ENCODE peak calls at places on chromosomes 16 and 17, in four cellular contexts. I is left ventricle myocardium inferior; W is cardiac muscle cell; S is CD4-positive, alpha-beta T cell. Q is an unnamed sample.

GRCh38 chr17:57898487-57899311 is 48.9 kb upstream of the MRPS23 start:
- DNase-seq in I (peak; percentile 85), W (peak; percentile 38), S (no peak), Q (no peak)

GRCh38 chr16:1300664-1301476 is 8.6 kb upstream of the UBE2I start:
- DNase-seq in I (peak; percentile 66), W (peak; percentile 62), S (peak; percentile 53), Q (peak; percentile 93)

GRCh38 chr17:45345554-45346254 is 28.9 kb upstream of the MAP3K14 start:
- DNase-seq in I (no peak), W (peak; percentile 95), S (no peak), Q (no peak)

GRCh38 chr16:11356573-11357331 is 11.5 kb downstream of the RMI2 start:
- DNase-seq in I (peak; percentile 63), W (peak; percentile 72), S (peak; percentile 37), Q (peak; percentile 77)

GRCh38 chr16:2485811-2486507 is 11.0 kb downstream of the TBC1D24 start:
- DNase-seq in I (no peak), W (no peak), S (no peak), Q (no peak)

GRCh38 chr16:2968368-2968737 is 795 bp upstream of the PAQR4 start:
- DNase-seq in I (no peak), W (no peak), S (no peak), Q (no peak)

GRCh38 chr17:44315760-44316731 is 7.6 kb downstream of the RUNDC3A start:
- DNase-seq in I (no peak), W (no peak), S (no peak), Q (peak; percentile 23)

GRCh38 chr17:15398736-15399331 is 57.4 kb upstream of the TEKT3 start:
- DNase-seq in I (no peak), W (peak; percentile 26), S (no peak), Q (no peak)

GRCh38 chr17:82938486-82939212 is 98.8 kb upstream of the ZNF750 start:
- DNase-seq in I (peak; percentile 7), W (no peak), S (no peak), Q (no peak)

GRCh38 chr16:58963479-58963878 is 229.4 kb upstream of the GOT2 start:
- DNase-seq in I (no peak), W (no peak), S (no peak), Q (no peak)

GRCh38 chr16:18062713-18063112 is 273.8 kb downstream of the NPIPA8 start:
- DNase-seq in I (no peak), W (no peak), S (no peak), Q (no peak)

GRCh38 chr17:48998557-48999440 is 1.6 kb downstream of the IGF2BP1 start:
- DNase-seq in I (no peak), W (peak; percentile 67), S (no peak), Q (peak; percentile 53)

GRCh38 chr16:70342016-70342415 is 4.7 kb upstream of the DDX19A start:
- DNase-seq in I (no peak), W (no peak), S (no peak), Q (no peak)

GRCh38 chr16:62280556-62280955 is 244.3 kb upstream of the CDH8 start:
- DNase-seq in I (no peak), W (no peak), S (no peak), Q (no peak)

GRCh38 chr16:12178251-12178990 is 201.9 kb downstream of the SNX29 start:
- DNase-seq in I (peak; percentile 66), W (peak; percentile 77), S (no peak), Q (no peak)

GRCh38 chr17:9432867-9433495 is 142.6 kb downstream of the STX8 start:
- DNase-seq in I (no peak), W (no peak), S (no peak), Q (no peak)

GRCh38 chr16:85825326-85825725 is 25.8 kb downstream of the COX4I1 start:
- DNase-seq in I (no peak), W (no peak), S (no peak), Q (no peak)

GRCh38 chr16:85824161-85825135 is 25.0 kb downstream of the COX4I1 start:
- DNase-seq in I (no peak), W (no peak), S (no peak), Q (no peak)

GRCh38 chr16:85822145-85822544 is 22.6 kb downstream of the COX4I1 start:
- DNase-seq in I (no peak), W (no peak), S (no peak), Q (no peak)

GRCh38 chr16:85821441-85821901 is 22.0 kb downstream of the COX4I1 start:
- DNase-seq in I (peak; percentile 73), W (peak; percentile 83), S (peak; percentile 55), Q (peak; percentile 85)

GRCh38 chr16:85823328-85823920 is 23.9 kb downstream of the COX4I1 start:
- DNase-seq in I (no peak), W (no peak), S (no peak), Q (no peak)
- TF ChIP-seq CTCF in I (no peak), W (no peak), S (no peak), Q (no peak)

DNA sequence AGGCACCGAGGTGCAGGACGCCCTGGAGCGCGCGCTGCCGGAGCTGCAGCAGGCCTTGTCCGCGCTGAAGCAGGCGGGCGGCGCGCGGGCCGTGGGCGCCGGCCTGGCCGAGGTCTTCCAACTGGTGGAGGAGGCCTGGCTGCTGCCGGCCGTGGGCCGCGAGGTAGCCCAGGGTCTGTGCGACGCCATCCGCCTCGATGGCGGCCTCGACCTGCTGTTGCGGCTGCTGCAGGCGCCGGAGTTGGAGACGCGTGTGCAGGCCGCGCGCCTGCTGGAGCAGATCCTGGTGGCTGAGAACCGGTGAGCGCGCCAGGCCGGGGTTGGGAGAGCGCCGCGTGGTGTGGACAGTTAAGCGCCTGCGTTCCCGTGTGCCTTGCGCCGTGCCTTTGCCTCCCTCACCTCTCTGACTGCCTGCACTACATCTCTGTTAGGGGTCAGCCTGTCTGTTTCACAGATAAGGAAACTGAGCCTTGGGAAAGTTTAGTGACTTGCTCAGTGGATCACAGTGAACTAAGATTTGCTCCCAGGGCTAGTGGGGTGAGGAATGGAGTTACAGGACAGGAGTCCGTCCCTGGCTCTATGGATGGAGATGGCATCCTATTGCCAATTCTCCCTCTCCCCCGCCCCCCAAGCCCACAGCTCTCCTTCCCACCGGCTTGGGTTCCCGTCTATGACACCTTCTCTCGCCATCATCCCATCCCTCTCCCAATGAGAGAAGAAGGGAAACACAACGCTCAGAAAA is 880 bp downstream of the SARM1 start:
- DNase-seq in I (peak; percentile 38), W (peak; percentile 49), S (no peak), Q (no peak)
- TF ChIP-seq CTCF in I (no peak), W (no peak), S (no peak), Q (no peak)

GRCh38 chr17:75853410-75853809 is 1.7 kb downstream of the WBP2 start:
- DNase-seq in I (no peak), W (no peak), S (no peak), Q (no peak)
- TF ChIP-seq CTCF in I (no peak), W (no peak), S (no peak), Q (no peak)

GRCh38 chr17:73359987-73360410 is 48.2 kb upstream of the CDC42EP4 start:
- DNase-seq in I (peak; percentile 72), W (no peak), S (no peak), Q (no peak)
- TF ChIP-seq CTCF in I (peak; percentile 14), W (no peak), S (no peak), Q (no peak)

GRCh38 chr16:65604771-65605170 is 482.9 kb upstream of the CDH11 start:
- DNase-seq in I (no peak), W (no peak), S (no peak), Q (no peak)
- TF ChIP-seq CTCF in I (no peak), W (no peak), S (no peak), Q (no peak)

GRCh38 chr17:18017958-18018357 is 21.0 kb downstream of the ATPAF2 start:
- DNase-seq in I (no peak), W (peak; percentile 88), S (no peak), Q (no peak)

GRCh38 chr17:18015603-18016002 is 23.4 kb downstream of the ATPAF2 start:
- DNase-seq in I (no peak), W (no peak), S (no peak), Q (no peak)

GRCh38 chr17:18016426-18016825 is 22.5 kb downstream of the ATPAF2 start:
- DNase-seq in I (no peak), W (no peak), S (no peak), Q (no peak)

GRCh38 chr17:18011286-18011685 is 27.7 kb downstream of the ATPAF2 start:
- DNase-seq in I (no peak), W (no peak), S (no peak), Q (no peak)

DNA sequence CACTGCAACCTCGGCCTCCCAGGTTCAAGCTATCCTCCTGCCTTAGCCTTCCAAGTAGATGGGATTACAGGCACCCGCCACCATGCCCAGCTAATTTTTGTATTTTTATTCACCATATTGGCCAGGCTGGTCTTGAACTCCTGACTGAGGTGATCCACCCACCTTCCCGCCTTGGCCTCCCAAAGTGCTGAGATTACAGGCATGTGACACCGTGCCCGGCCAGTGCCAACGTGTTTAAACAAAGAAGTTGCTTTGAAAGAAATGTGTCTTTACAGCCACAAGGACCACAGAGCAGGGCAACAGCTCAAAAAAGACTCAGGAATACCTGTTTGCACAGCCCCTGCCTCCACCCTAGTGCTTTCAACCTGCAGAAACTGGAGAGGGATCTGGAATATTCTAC is 25.0 kb downstream of the ATPAF2 start:
- DNase-seq in I (no peak), W (no peak), S (no peak), Q (no peak)
- TF ChIP-seq CTCF in I (no peak), W (no peak), S (no peak), Q (no peak)

DNA sequence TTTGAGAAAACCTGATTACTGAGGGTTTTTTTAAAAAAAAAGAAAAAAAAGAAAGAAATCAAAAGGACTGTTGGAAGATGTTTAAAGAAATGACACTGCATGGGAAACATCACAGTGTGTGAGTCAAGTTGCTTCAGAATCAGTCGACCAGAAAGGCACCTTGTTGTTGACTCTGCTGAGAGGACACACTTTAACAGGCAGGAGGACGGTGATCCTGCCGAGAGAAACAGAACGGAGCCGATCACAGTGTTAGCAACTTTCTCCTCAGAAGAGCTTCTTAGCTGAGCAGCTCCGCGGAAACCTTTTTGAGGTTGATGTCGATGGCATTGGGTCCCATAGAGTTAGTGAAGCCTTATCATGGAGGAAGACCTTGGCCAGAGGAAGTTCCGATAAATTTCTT is 538.7 kb downstream of the RBFOX1 start:
- DNase-seq in I (no peak), W (no peak), S (no peak), Q (no peak)
- TF ChIP-seq CTCF in I (no peak), W (no peak), S (no peak), Q (no peak)

DNA sequence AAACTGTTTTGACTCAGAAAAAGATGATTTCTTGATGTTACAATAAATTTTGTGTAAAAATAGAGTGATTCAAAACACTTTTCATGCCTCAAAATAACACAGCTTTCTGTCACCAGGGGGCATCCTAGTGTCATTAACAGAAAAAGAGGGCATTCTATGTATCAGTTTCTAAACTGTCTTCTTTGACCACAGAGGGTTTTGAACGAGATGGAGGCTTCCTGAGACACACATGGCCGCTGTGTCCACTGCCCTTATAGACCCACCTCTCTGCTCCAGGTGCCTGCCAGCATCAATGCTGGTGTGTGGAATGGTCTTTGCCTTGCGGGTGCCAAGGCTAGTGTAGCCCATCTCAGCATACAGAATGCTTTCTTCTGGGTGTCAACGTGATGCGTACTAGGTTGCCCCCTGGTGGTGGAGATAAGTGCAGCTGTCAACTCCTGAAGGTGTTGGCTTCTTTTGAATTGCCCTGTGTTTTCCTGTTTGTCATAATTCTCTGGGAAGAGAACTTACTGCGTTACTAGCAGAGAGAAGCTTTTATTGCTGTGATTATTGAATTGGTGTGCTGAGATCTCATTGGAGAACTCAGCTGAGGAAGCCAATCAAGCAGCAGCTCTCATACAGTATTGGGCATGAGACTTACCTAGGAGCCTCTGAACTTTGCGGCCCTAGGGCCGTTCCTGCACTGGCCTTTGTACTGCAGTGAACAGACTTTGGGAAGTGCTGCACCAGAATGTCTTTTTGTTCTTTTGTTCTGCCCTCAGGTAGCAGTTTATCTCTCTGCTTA is 38.6 kb downstream of the USP10 start:
- DNase-seq in I (peak; percentile 71), W (peak; percentile 84), S (peak; percentile 67), Q (peak; percentile 74)
- TF ChIP-seq CTCF in I (peak; percentile 89), W (peak; percentile 87), S (peak; percentile 95), Q (peak; percentile 98)